ENCODE peak calls at places on chromosomes 6 and 20, in eight cellular contexts. O is fibroblast of lung; M is IMR-90; X is CD8-positive, alpha-beta T cell; V is heart left ventricle; Q is tibial artery; H is Peyer's patch; S is brain microvascular endothelial cell. J is an unnamed sample. For H3K36me3, the result is how much of the 10 kb centered on the place peaks cover.

GRCh38 chr6:95501032-95501904 is 76.1 kb upstream of the MANEA start:
- DNase-seq in O (no peak), M (no peak), X (no peak), V (no peak), Q (no peak), H (no peak), S (no peak), J (no peak)

GRCh38 chr6:64330694-64331309 is 695.2 kb downstream of the PHF3 start:
- DNase-seq in O (peak), M (peak), X (no peak), V (peak), Q (no peak), H (peak), S (peak), J (peak)

GRCh38 chr20:40931348-40932044 is 97.1 kb upstream of the TOP1 start:
- DNase-seq in O (no peak), M (no peak), X (no peak), V (no peak), Q (no peak), H (no peak), S (no peak), J (no peak)

GRCh38 chr20:45771182-45771759 is 20.4 kb downstream of the WFDC3 start:
- DNase-seq in O (peak), M (peak), X (peak), V (peak), Q (peak), H (peak), S (peak), J (peak)

GRCh38 chr6:163836916-163837660 is 422.6 kb downstream of the QKI start:
- DNase-seq in O (no peak), M (no peak), X (no peak), V (no peak), Q (no peak), H (no peak), S (no peak), J (no peak)

GRCh38 chr6:2861071-2861821 is 19.6 kb upstream of the SERPINB1 start:
- DNase-seq in O (no peak), M (no peak), X (peak), V (no peak), Q (no peak), H (no peak), S (no peak), J (no peak)

GRCh38 chr6:87210979-87211378 is 55.6 kb downstream of the ZNF292 start:
- DNase-seq in O (no peak), M (no peak), X (no peak), V (no peak), Q (no peak), H (no peak), S (no peak), J (no peak)

GRCh38 chr6:19839788-19840187 is 2.6 kb downstream of the ID4 start:
- DNase-seq in O (no peak), M (no peak), X (no peak), V (no peak), Q (no peak), H (no peak), S (no peak), J (no peak)

GRCh38 chr6:168956141-168956838 is 297.4 kb downstream of the THBS2 start:
- DNase-seq in O (peak), M (peak), X (no peak), V (no peak), Q (no peak), H (no peak), S (peak), J (no peak)

GRCh38 chr6:148324297-148325007 is 18.2 kb upstream of the SASH1 start:
- DNase-seq in O (peak), M (peak), X (no peak), V (no peak), Q (no peak), H (no peak), S (no peak), J (peak)

GRCh38 chr6:112216699-112217551 is 37.4 kb downstream of the LAMA4 start:
- DNase-seq in O (peak), M (peak), X (no peak), V (no peak), Q (no peak), H (no peak), S (peak), J (no peak)

GRCh38 chr20:2118783-2119182 is 17.2 kb downstream of the STK35 start:
- DNase-seq in O (peak), M (no peak), X (no peak), V (no peak), Q (no peak), H (no peak), S (no peak), J (peak)
- H3K36me3 ChIP-seq in O (under half), M (under half), X (under half), V (under half), Q (under half), H (under half), S (under half), J (under half)

DNA sequence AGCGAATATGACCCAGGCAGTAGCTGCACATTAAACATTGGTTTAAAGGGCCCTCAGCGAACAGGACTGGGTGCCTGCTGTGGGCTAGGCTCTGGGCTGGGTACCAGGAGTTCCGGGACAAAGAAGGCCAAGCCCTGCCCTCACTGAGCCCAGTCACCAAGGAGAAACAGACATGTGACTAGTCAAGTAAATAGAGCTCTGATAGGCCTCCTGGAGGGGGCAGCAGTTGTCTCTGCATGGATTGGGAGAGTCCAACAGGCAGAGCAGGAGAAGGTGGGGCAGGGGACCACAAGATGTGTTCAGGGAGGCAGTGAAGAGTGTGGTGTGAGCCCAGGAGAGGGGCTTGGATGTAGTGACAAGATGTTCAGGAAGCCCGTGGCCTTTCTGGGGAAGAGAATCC is 3.1 kb downstream of the HM13 start:
- DNase-seq in O (peak), M (peak), X (no peak), V (no peak), Q (peak), H (peak), S (peak), J (no peak)
- TF ChIP-seq CTCF in O (peak), M (peak), X (no peak), V (no peak), Q (no peak), H (no peak), S (peak), J (peak)

DNA sequence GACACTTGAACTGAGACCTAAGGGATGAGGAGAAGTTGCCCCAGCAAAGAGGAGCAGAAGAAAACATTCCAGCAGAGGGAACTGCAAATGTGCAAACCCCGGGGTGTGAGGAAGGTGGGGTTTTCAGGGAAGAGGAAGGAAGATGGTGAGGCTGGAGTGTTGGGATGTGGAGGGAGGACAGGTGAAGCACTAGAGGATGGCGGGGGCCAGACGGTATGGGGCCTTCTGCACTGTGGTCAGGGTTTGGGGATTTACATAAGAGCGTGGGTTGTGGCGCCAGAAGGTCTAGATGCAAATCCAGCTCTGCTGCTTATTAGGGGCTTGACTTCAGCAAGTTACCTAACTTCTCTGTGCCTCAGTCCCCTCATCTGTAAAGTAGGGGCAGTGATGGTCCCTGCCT is 16.0 kb downstream of the DLGAP4 start:
- DNase-seq in O (no peak), M (no peak), X (no peak), V (no peak), Q (no peak), H (no peak), S (no peak), J (no peak)
- H3K36me3 ChIP-seq in O (under half), M (under half), X (under half), V (under half), Q (under half), H (under half), S (under half), J (under half)

DNA sequence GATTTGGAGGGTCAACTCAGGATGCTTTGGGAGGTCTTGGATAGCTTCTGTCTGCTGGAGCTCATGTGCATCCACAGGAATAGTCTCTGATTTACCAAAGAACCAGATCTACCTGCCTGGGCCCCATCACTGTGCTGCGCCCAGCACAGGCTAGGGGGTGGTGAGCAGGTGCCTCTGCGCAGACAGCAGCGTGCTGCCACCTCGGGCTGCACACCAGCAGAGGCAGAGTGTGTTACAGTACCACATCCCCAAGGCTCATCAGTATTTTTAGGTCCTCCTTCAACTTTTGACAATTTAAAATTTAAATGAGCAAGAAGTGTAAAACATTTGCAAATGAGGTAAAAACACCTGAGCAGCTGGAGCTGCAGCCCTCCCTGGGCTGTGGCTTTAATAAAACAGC is 324.8 kb downstream of the ZFAND3 start:
- DNase-seq in O (no peak), M (no peak), X (no peak), V (no peak), Q (no peak), H (no peak), S (no peak), J (no peak)
- TF ChIP-seq CTCF in O (no peak), M (no peak), X (no peak), V (no peak), Q (no peak), H (no peak), S (no peak), J (no peak)

GRCh38 chr6:89707766-89708165 is 69.2 kb upstream of the LYRM2 start:
- DNase-seq in O (no peak), M (no peak), X (no peak), V (no peak), Q (no peak), H (no peak), S (no peak), J (no peak)

GRCh38 chr6:89702349-89702748 is 63.8 kb upstream of the LYRM2 start:
- DNase-seq in O (no peak), M (no peak), X (no peak), V (no peak), Q (no peak), H (no peak), S (no peak), J (no peak)

GRCh38 chr6:89708316-89708715 is 69.8 kb upstream of the LYRM2 start:
- DNase-seq in O (no peak), M (no peak), X (no peak), V (no peak), Q (no peak), H (no peak), S (no peak), J (no peak)

GRCh38 chr6:89711801-89712200 is 73.3 kb upstream of the LYRM2 start:
- DNase-seq in O (no peak), M (no peak), X (no peak), V (no peak), Q (no peak), H (no peak), S (no peak), J (no peak)

GRCh38 chr6:89706121-89706520 is 67.6 kb upstream of the LYRM2 start:
- DNase-seq in O (no peak), M (no peak), X (no peak), V (no peak), Q (no peak), H (no peak), S (no peak), J (no peak)
- H3K36me3 ChIP-seq in O (under half), M (under half), X (under half), V (half or more), Q (under half), H (half or more), S (under half), J (under half)

GRCh38 chr6:103080497-103080896 is 1687.0 kb downstream of the GRIK2 start:
- DNase-seq in O (no peak), M (no peak), X (no peak), V (no peak), Q (no peak), H (no peak), S (no peak), J (no peak)

GRCh38 chr6:103085801-103086200 is 1692.3 kb downstream of the GRIK2 start:
- DNase-seq in O (no peak), M (no peak), X (no peak), V (no peak), Q (no peak), H (no peak), S (no peak), J (no peak)

GRCh38 chr6:103081126-103081525 is 1687.6 kb downstream of the GRIK2 start:
- DNase-seq in O (no peak), M (no peak), X (no peak), V (no peak), Q (no peak), H (no peak), S (no peak), J (no peak)

GRCh38 chr6:103079867-103080266 is 1686.4 kb downstream of the GRIK2 start:
- DNase-seq in O (no peak), M (no peak), X (no peak), V (no peak), Q (no peak), H (no peak), S (no peak), J (no peak)
- TF ChIP-seq CTCF in O (no peak), M (no peak), X (no peak), V (no peak), Q (no peak), H (no peak), S (no peak), J (no peak)

GRCh38 chr20:10524643-10525042 is 89.5 kb downstream of the SLX4IP start:
- DNase-seq in O (peak), M (no peak), X (no peak), V (no peak), Q (no peak), H (no peak), S (peak), J (no peak)
- H3K36me3 ChIP-seq in O (under half), M (under half), X (under half), V (under half), Q (under half), H (under half), S (under half), J (under half)

DNA sequence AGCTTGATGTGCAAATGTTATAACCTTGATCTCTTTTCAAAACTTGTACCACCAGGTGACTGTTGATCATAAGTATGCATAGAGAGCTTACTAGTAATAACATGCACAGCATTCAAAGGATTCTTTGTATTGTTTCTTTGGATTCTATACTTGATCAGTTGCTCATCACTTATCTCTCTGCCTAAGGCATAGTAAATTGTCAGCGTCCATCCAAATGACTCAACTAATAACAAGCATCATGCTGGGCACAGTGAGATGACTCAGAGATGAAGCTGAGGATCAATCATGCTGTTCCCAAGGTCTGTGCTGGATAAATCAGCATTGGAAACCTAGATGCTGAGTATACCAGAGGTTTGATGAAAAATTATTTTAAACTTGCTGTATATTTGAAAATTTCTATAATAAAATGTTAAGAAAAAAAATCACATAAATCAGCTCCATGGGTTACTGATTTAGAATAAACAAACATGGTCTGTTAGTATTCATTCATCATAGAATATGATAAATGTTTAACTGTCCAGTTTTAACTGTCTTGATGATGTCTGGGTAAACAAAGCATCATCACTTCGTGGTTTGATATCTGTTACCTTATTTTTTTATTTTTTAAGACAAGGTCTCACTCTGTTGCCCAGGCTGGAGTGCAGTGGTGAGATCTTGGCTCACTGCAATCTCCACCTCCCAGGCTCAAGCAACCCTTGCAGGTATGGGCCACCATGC is 45.6 kb upstream of the SGK1 start:
- DNase-seq in O (peak), M (peak), X (no peak), V (no peak), Q (no peak), H (no peak), S (peak), J (no peak)
- TF ChIP-seq CTCF in O (no peak), M (no peak), X (no peak), V (no peak), Q (no peak), H (no peak), S (no peak), J (no peak)

GRCh38 chr20:49835031-49835430 is 22.4 kb downstream of the SLC9A8 start:
- DNase-seq in O (no peak), M (no peak), X (no peak), V (no peak), Q (no peak), H (no peak), S (no peak), J (no peak)

GRCh38 chr20:49831770-49832631 is 19.4 kb downstream of the SLC9A8 start:
- DNase-seq in O (no peak), M (no peak), X (no peak), V (no peak), Q (no peak), H (no peak), S (no peak), J (no peak)

GRCh38 chr20:49832632-49833327 is 20.2 kb downstream of the SLC9A8 start:
- DNase-seq in O (no peak), M (peak), X (no peak), V (no peak), Q (no peak), H (no peak), S (no peak), J (no peak)

GRCh38 chr20:49833483-49833882 is 20.9 kb downstream of the SLC9A8 start:
- DNase-seq in O (no peak), M (no peak), X (no peak), V (no peak), Q (no peak), H (no peak), S (no peak), J (no peak)

GRCh38 chr20:49831022-49831769 is 18.6 kb downstream of the SLC9A8 start:
- DNase-seq in O (peak), M (no peak), X (no peak), V (no peak), Q (no peak), H (no peak), S (peak), J (peak)
- H3K36me3 ChIP-seq in O (under half), M (under half), X (under half), V (under half), Q (under half), H (under half), S (under half), J (under half)